ENCODE peak calls at places on chromosomes 6 and 20, in seven cellular contexts. E, G, V, J, Y, U and I are unnamed samples.

GRCh38 chr6:143878272-143878760 is 14.0 kb downstream of the ZC2HC1B start:
- DNase-seq in E (no peak), G (peak), V (no peak), J (no peak), Y (no peak), U (no peak), I (no peak)

GRCh38 chr6:139172567-139172966 is 37.7 kb downstream of the HECA start:
- DNase-seq in E (no peak), G (no peak), V (no peak), J (no peak), Y (no peak), U (no peak), I (no peak)

GRCh38 chr20:43198607-43199006 is 8.9 kb upstream of the PTPRT start:
- DNase-seq in E (no peak), G (no peak), V (no peak), J (no peak), Y (no peak), U (no peak), I (no peak)

GRCh38 chr20:49747707-49748524 is 34.2 kb upstream of the B4GALT5 start:
- DNase-seq in E (no peak), G (peak), V (no peak), J (no peak), Y (peak), U (peak), I (no peak)

GRCh38 chr6:151675746-151676459 is 131.6 kb upstream of the ESR1 start:
- DNase-seq in E (no peak), G (peak), V (peak), J (peak), Y (peak), U (peak), I (no peak)

GRCh38 chr6:168636147-168636982 is 195.4 kb downstream of the SMOC2 start:
- DNase-seq in E (no peak), G (no peak), V (no peak), J (no peak), Y (no peak), U (no peak), I (no peak)

GRCh38 chr20:31593221-31594001 is 11.7 kb upstream of the ID1 start:
- DNase-seq in E (no peak), G (peak), V (no peak), J (peak), Y (no peak), U (no peak), I (no peak)

GRCh38 chr6:136511397-136511796 is 38.8 kb downstream of the MAP7 start:
- DNase-seq in E (no peak), G (no peak), V (no peak), J (no peak), Y (no peak), U (no peak), I (no peak)

GRCh38 chr6:125258651-125259353 is 43.0 kb downstream of the HDDC2 start:
- DNase-seq in E (no peak), G (no peak), V (no peak), J (no peak), Y (no peak), U (peak), I (no peak)

GRCh38 chr20:59806578-59806975 is 126.9 kb downstream of the SYCP2 start:
- DNase-seq in E (no peak), G (no peak), V (no peak), J (no peak), Y (no peak), U (no peak), I (no peak)

GRCh38 chr6:152598858-152599537 is 38.2 kb downstream of the SYNE1 start:
- DNase-seq in E (no peak), G (peak), V (no peak), J (no peak), Y (no peak), U (no peak), I (no peak)

GRCh38 chr6:41294463-41294862 is 8.0 kb upstream of the TREM1 start:
- DNase-seq in E (no peak), G (no peak), V (no peak), J (no peak), Y (no peak), U (no peak), I (no peak)

GRCh38 chr20:36832791-36833190 is 43.1 kb upstream of the TLDC2 start:
- DNase-seq in E (no peak), G (no peak), V (no peak), J (no peak), Y (no peak), U (no peak), I (no peak)

GRCh38 chr20:36835453-36836198 is 40.3 kb upstream of the TLDC2 start:
- DNase-seq in E (peak), G (peak), V (peak), J (peak), Y (peak), U (peak), I (peak)

GRCh38 chr20:36833275-36834020 is 42.5 kb upstream of the TLDC2 start:
- DNase-seq in E (peak), G (peak), V (no peak), J (no peak), Y (no peak), U (no peak), I (no peak)

GRCh38 chr20:36836591-36837329 is 39.2 kb upstream of the TLDC2 start:
- DNase-seq in E (no peak), G (peak), V (peak), J (peak), Y (peak), U (peak), I (no peak)

DNA sequence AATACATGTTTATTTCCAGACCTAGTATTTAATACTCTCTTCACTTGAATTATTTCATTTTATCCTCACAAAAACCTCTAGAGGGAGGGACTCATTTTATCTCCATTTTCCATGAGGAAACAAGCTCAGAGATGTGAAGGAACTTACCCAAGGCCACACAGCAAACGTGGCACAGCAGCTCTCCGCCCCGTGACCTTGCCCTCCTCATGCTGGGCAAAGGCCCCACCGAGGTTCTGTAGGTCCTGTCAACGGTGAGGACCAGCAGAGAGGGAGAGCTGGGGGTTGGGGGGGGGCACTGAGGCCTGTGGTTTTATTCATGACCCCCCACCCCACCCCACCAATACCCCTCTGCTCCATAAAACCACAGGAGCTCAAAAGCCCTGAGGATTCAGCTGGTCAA is 40.9 kb upstream of the TLDC2 start:
- DNase-seq in E (no peak), G (no peak), V (no peak), J (no peak), Y (no peak), U (no peak), I (no peak)
- H3K4me3 ChIP-seq in E (no peak), G (no peak), V (peak), J (peak), Y (peak), U (peak), I (peak)

DNA sequence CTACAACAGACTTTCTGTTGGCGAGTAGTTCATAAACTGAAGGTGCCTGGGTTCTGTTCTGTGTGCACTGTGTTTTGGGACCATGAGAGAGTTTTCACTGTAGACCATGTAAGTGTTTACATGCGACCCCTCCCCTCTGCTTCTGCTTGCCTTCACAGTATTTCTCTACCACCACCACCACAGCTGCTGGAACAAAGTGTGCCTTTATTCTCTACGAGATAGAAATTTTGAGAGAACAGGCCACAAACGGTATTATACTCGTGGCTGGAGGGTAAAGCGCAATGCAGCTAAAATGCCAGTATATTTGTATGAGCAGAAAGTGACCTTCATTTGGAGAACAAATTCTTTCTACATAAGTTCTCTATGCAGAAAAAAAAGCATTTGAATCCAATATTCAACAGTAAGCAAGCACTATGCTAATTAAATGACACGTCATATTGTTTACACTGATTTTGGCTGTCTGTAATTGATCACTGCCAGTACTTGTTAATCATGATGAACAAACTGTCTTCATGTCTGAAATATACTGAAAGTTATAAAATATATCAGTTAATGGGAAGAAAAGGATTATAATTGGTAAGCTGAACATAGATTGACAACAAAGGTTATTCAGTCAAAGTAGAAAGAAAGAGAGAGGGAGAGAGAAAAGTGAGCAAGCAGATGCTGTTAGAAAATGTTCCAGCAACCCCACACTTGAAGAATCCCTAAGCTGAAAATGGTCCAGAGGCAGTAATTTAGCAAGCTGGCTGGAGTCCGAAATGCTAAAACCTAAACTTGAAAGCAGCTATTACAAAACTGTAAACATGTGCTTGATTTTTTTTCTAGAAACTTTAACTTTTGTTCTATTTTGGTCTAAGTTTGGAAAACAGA is 8.8 kb downstream of the CLDN20 start:
- DNase-seq in E (no peak), G (peak), V (no peak), J (no peak), Y (no peak), U (no peak), I (no peak)
- H3K4me3 ChIP-seq in E (no peak), G (no peak), V (no peak), J (no peak), Y (no peak), U (no peak), I (no peak)

DNA sequence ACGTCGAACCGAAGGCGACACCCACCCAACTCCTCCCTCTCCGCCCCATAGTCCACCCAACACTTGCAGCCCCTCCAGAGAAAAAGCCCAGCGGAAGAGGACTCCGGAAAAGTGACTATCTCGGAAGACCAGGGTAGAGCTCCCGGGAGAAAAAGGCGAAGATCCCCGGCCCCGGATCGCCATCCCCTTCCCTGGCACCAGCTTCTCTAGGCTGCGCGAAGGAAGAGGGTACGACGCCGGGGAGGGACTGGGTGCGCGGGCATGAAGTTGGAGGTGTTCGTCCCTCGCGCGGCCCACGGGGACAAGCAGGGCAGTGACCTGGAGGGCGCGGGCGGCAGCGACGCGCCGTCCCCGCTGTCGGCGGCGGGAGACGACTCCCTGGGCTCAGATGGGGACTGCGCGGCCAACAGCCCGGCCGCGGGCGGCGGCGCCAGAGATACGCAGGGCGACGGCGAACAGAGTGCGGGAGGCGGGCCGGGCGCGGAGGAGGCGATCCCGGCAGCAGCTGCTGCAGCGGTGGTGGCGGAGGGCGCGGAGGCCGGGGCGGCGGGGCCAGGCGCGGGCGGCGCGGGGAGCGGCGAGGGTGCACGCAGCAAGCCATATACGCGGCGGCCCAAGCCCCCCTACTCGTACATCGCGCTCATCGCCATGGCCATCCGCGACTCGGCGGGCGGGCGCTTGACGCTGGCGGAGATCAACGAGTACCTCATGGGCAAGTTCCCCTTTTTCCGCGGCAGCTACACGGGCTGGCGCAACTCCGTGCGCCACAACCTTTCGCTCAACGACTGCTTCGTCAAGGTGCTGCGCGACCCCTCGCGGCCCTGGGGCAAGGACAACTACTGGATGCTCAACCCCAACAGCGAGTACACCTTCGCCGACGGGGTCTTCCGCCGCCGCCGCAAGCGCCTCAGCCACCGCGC is 806 bp downstream of the FOXQ1 start:
- DNase-seq in E (no peak), G (peak), V (no peak), J (no peak), Y (no peak), U (no peak), I (no peak)
- H3K4me3 ChIP-seq in E (peak), G (peak), V (no peak), J (peak), Y (peak), U (no peak), I (no peak)

GRCh38 chr6:158290659-158291058 is 21.6 kb upstream of the TULP4 start:
- DNase-seq in E (no peak), G (no peak), V (peak), J (peak), Y (no peak), U (peak), I (peak)
- H3K4me3 ChIP-seq in E (no peak), G (no peak), V (peak), J (no peak), Y (no peak), U (peak), I (peak)